ENCODE peak calls at places on chromosomes 3 and 15, in nine cellular contexts. B is fibroblast of lung, X is breast epithelium, S is AG09309, Q is A549, G is kidney epithelial cell, V is pancreas, D is upper lobe of right lung, I is PC-3. F is an unnamed sample.

GRCh38 chr3:47961815-47962606 is 54.2 kb downstream of the MAP4 start:
- DNase-seq in Q (no peak), I (peak; percentile 14), G (no peak), V (no peak), D (no peak), X (peak; percentile 19), B (no peak), S (no peak), F (no peak)

GRCh38 chr3:11832964-11833621 is 13.6 kb downstream of the TAMM41 start:
- DNase-seq in S (no peak), V (no peak), X (no peak), D (no peak), I (no peak), G (no peak), Q (no peak), B (no peak), F (no peak)

GRCh38 chr3:46463120-46463867 is 1.4 kb downstream of the LTF start:
- DNase-seq in B (no peak), G (no peak), D (no peak), I (no peak), S (no peak), X (no peak), V (no peak), Q (no peak), F (no peak)

GRCh38 chr3:129793356-129793755 is 100.2 kb downstream of the TMCC1 start:
- DNase-seq in V (no peak), D (no peak), S (no peak), G (no peak), I (peak; percentile 48), B (no peak), Q (peak; percentile 11), X (no peak), F (no peak)

GRCh38 chr3:82891028-82891427 is 1129.6 kb upstream of the GBE1 start:
- DNase-seq in D (no peak), I (no peak), X (no peak), S (no peak), V (no peak), G (no peak), B (no peak), Q (no peak), F (no peak)

GRCh38 chr15:85024509-85025336 is 43.1 kb downstream of the PDE8A start:
- DNase-seq in B (peak; percentile 42), X (no peak), I (peak; percentile 77), D (no peak), V (no peak), S (no peak), G (peak; percentile 53), Q (peak; percentile 41), F (no peak)

GRCh38 chr15:43515731-43516130 is 1.7 kb upstream of the MAP1A start:
- DNase-seq in V (no peak), B (no peak), Q (no peak), X (no peak), S (no peak), D (peak; percentile 8), I (no peak), G (no peak), F (no peak)

GRCh38 chr3:171462224-171462623 is 2.0 kb upstream of the TNIK start:
- DNase-seq in S (no peak), G (no peak), X (no peak), B (no peak), V (no peak), I (no peak), D (no peak), Q (no peak), F (no peak)

GRCh38 chr3:179068779-179069530 is 2.7 kb downstream of the ZMAT3 start:
- DNase-seq in B (peak; percentile 63), S (no peak), D (no peak), G (no peak), I (peak; percentile 30), X (no peak), V (no peak), Q (peak; percentile 35), F (no peak)

GRCh38 chr3:59641169-59641914 is 591.5 kb upstream of the CFAP20DC start:
- DNase-seq in V (no peak), B (peak; percentile 31), G (no peak), S (no peak), D (no peak), X (peak; percentile 75), Q (no peak), I (no peak), F (no peak)

GRCh38 chr3:71303627-71304260 is 279.8 kb downstream of the FOXP1 start:
- DNase-seq in G (no peak), V (no peak), Q (no peak), X (no peak), S (no peak), I (no peak), B (peak; percentile 14), D (no peak), F (no peak)

GRCh38 chr3:71304261-71304646 is 279.3 kb downstream of the FOXP1 start:
- DNase-seq in X (no peak), V (no peak), Q (no peak), B (no peak), G (no peak), I (no peak), D (no peak), S (no peak), F (no peak)

GRCh38 chr3:71299160-71299559 is 284.4 kb downstream of the FOXP1 start:
- DNase-seq in G (no peak), I (no peak), S (no peak), X (no peak), V (no peak), B (no peak), D (no peak), Q (no peak), F (no peak)

GRCh38 chr3:71302604-71303003 is 280.9 kb downstream of the FOXP1 start:
- DNase-seq in D (no peak), I (no peak), X (no peak), Q (no peak), B (no peak), S (no peak), G (no peak), V (no peak), F (no peak)

DNA sequence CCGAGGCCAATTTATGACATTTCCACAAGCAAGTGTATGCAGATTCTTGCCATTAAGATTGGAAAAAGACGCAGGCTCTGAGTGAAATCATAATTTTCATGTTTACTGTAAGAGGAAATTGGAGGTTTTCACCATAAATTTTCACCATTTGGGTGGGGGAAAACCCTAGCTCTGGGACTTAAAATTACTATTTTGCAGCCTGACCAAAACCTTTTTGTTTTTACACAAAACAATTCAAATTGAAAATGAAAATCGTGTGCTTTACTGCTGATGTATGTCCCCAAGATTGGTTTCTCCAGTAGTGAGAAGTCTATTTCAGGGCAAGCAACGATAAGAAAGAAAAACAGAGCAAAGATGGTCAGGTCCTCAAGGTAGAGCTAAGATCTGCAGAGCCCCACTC is 282.5 kb downstream of the FOXP1 start:
- DNase-seq in Q (no peak), B (no peak), S (no peak), I (no peak), D (no peak), V (no peak), G (no peak), X (no peak), F (no peak)
- H3K4me3 ChIP-seq in Q (no peak overlapping the region), B (no peak overlapping the region), S (no peak overlapping the region), I (no peak overlapping the region), D (no peak overlapping the region), V (no peak overlapping the region), G (no peak overlapping the region), X (no peak overlapping the region), F (no peak overlapping the region)

DNA sequence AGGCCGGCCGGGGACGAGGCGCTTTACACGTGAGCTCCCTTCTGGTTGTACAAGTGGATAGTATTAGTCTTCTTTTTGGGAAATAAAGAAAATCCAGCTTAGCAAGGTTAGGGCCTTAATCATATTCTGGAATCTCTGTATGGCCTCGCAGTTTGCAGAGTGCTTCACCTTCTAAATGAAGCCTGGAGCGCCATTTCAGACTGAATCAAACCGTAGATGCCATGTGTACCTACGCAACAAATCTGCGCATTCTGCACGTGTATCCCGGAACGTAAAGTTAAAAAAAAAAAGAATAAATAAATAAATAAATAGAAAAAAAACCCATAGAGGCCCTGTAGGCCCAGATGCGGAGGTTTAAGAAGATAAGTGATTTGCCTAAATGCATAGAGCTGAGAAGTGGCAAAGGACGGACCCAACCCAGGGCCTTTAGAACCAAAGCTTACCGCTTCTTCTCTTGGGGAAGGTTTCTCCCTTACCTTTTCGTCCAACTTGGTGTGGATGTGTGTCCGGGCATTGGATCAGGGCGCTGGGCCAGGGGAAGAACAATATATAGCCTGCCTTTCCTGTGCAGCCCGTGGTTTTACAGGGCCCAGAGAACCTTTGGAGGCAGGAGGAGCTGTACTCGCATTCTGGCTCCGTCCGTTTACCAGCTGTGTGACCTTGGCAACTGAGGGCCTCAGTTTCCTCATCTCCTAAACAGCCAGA is 516 bp upstream of the P3H2 start:
- DNase-seq in V (no peak), X (no peak), B (no peak), Q (no peak), D (no peak), I (no peak), S (no peak), G (no peak), F (no peak)
- TF ChIP-seq CTCF in V (no peak), X (no peak), B (no peak), Q (no peak), D (no peak), I (no peak), S (no peak), G (no peak), F (no peak)

DNA sequence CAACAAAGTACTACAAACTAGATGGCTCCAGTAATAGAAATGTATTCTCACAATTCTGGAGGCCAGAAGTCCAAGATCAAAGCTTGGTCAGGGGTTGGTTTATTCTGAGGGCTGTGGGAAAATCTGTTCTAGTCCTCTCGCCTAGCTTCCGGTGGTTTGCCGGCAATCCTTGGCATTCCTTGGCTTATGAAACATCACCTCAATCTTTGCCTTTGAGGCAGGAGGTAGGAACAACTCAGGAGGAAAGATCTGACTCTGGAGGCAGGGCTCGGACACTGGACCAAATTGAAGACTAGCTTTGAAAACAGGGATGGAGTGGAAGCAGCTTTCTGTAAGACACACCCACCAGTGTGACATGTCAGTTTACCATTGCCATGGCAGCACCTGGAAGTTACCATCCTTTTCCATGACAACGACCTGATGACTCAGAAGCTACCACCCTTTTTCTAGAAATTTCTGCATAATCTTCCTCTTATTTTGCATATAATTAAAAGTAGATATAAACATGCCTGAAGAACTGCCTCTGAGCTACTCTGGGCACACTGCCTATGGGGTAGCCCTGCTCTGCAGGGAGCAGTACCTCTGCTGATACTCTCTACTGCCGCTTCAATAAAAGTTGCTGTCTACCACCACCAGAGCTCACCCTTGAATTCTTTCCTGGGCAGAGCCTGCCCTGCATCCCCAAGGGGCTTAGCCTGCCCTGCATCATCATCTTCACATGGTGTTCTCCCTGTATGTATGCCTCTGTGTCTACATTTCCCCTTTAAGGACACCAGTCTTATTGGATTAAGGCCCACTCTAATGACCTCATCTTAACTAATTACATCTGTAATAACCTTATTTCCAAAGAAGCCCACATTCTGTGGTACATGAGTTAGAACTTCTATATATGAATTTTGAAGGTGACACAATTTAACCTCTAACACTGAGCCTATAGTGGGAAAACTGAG is 38.3 kb upstream of the TM4SF4 start:
- DNase-seq in G (no peak), I (no peak), D (no peak), B (no peak), S (no peak), V (no peak), Q (no peak), X (no peak), F (no peak)
- H3K4me3 ChIP-seq in G (no peak overlapping the region), I (no peak overlapping the region), D (no peak overlapping the region), B (no peak overlapping the region), S (no peak overlapping the region), V (no peak overlapping the region), Q (no peak overlapping the region), X (no peak overlapping the region), F (no peak overlapping the region)

DNA sequence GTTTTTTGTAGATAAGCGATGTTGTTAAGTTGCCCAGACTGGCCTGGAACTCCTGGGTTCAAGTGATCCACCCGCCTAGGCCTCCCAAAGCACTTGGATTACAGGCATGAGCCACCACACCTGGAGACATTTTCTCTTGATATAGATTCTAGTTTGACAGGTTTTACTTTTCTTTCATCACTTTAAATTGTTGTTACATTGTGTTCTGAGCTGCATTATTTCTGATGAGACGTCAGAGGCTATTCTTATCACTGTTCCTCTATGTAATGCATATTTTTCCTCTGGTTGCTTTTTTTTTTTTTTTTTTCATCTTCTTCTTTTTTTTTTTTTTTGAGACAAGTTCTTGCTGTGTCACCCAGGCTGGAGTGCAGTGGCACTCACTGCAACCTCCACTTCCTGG is 41.2 kb downstream of the TRA2B start:
- DNase-seq in B (no peak), Q (no peak), X (no peak), S (no peak), V (no peak), G (no peak), I (no peak), D (no peak), F (no peak)
- TF ChIP-seq CTCF in B (no peak), Q (no peak), X (no peak), S (no peak), V (no peak), G (no peak), I (no peak), D (no peak), F (no peak)

F was measured in retinal pigment epithelial cell.